ENCODE peak calls at places on chromosomes 12 and 14, in seven cellular contexts. W, J, N, R, T, D and S are unnamed samples.

GRCh38 chr14:74521756-74522155 is 28.2 kb downstream of the ISCA2 start:
- DNase-seq in W (no peak), J (no peak), N (no peak), R (no peak), T (no peak), D (peak), S (no peak)

GRCh38 chr12:2641209-2641608 is 153.6 kb upstream of the FKBP4 start:
- DNase-seq in W (no peak), J (no peak), N (no peak), R (no peak), T (peak), D (peak), S (no peak)

GRCh38 chr12:92020983-92021664 is 124.5 kb downstream of the BTG1 start:
- DNase-seq in W (no peak), J (no peak), N (no peak), R (no peak), T (peak), D (no peak), S (no peak)

GRCh38 chr12:129901256-129901655 is 2.6 kb downstream of the TMEM132D start:
- DNase-seq in W (no peak), J (no peak), N (no peak), R (no peak), T (peak), D (no peak), S (no peak)

GRCh38 chr12:52867636-52868035 is 18.8 kb upstream of the KRT78 start:
- DNase-seq in W (no peak), J (peak), N (peak), R (no peak), T (no peak), D (peak), S (no peak)

GRCh38 chr12:118189761-118190181 is 53.8 kb downstream of the PEBP1 start:
- DNase-seq in W (no peak), J (no peak), N (no peak), R (no peak), T (peak), D (no peak), S (no peak)

GRCh38 chr12:117151195-117152031 is 38.9 kb downstream of the FBXO21 start:
- DNase-seq in W (peak), J (peak), N (peak), R (peak), T (peak), D (no peak), S (peak)

GRCh38 chr12:39380090-39380489 is 62.8 kb downstream of the KIF21A start:
- DNase-seq in W (no peak), J (no peak), N (no peak), R (no peak), T (no peak), D (no peak), S (no peak)

GRCh38 chr12:111444314-111444705 is 38.6 kb downstream of the SH2B3 start:
- DNase-seq in W (no peak), J (peak), N (peak), R (no peak), T (peak), D (no peak), S (peak)

GRCh38 chr12:111443086-111443485 is 37.4 kb downstream of the SH2B3 start:
- DNase-seq in W (no peak), J (no peak), N (no peak), R (no peak), T (no peak), D (no peak), S (no peak)

GRCh38 chr12:111441107-111441928 is 35.6 kb downstream of the SH2B3 start:
- DNase-seq in W (no peak), J (no peak), N (no peak), R (no peak), T (no peak), D (no peak), S (no peak)

GRCh38 chr12:111443586-111443985 is 37.9 kb downstream of the SH2B3 start:
- DNase-seq in W (no peak), J (no peak), N (peak), R (peak), T (peak), D (no peak), S (no peak)

GRCh38 chr12:111442301-111443045 is 36.8 kb downstream of the SH2B3 start:
- DNase-seq in W (no peak), J (no peak), N (no peak), R (no peak), T (no peak), D (no peak), S (no peak)
- TF ChIP-seq CTCF in W (no peak), J (no peak), N (no peak), R (no peak), T (no peak), D (no peak), S (no peak)

DNA sequence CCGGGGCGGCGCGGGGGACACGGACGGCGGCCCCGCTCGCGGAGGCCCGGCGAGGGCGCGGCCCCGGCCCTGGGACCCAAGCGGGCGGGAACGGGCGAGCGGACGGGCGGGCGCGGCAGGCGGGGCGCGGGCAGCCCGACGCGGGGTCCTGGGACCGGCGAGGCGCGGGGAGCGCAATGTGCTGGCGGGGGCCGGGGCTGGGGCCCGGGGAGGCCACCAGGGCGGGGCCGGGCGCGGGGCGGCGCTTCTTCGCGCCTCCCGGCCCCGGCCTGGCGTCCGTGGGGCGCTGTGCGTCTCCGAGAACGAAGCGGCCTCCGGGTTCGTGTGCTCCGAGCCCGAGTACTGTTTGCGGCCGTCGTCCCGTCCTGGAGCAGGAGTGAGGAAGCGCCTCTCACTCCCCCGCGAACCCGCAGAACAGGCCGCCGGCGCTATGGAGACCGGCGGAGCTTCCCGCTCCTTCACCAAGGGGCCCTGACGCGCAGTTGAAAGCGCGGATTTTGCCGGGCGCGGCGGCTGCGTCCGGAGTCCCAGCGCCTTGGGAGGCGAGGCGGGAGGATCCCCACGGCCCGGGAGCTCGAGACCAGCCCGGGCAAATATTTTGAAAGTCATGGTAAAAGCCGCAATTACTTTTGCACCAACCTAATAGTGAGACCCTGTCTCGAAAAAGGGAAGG is 415 bp upstream of the ANKLE2 start:
- DNase-seq in W (peak), J (peak), N (peak), R (no peak), T (peak), D (peak), S (peak)
- TF ChIP-seq CTCF in W (peak), J (peak), N (peak), R (no peak), T (no peak), D (no peak), S (peak)

GRCh38 chr12:31215521-31216232 is 110.3 kb downstream of the SINHCAF start:
- DNase-seq in W (no peak), J (no peak), N (no peak), R (no peak), T (no peak), D (peak), S (peak)
- TF ChIP-seq CTCF in W (no peak), J (no peak), N (no peak), R (no peak), T (no peak), D (no peak), S (peak)

GRCh38 chr14:37491076-37491475 is 104.0 kb downstream of the FOXA1 start:
- DNase-seq in W (no peak), J (no peak), N (no peak), R (no peak), T (no peak), D (no peak), S (no peak)
- TF ChIP-seq CTCF in W (no peak), J (no peak), N (no peak), R (no peak), T (no peak), D (no peak), S (no peak)

GRCh38 chr12:80602455-80602854 is 105.0 kb upstream of the MYF6 start:
- DNase-seq in W (no peak), J (no peak), N (no peak), R (no peak), T (no peak), D (no peak), S (no peak)

GRCh38 chr12:80607361-80608135 is 99.9 kb upstream of the MYF6 start:
- DNase-seq in W (no peak), J (no peak), N (no peak), R (no peak), T (no peak), D (no peak), S (no peak)
- TF ChIP-seq CTCF in W (peak), J (no peak), N (no peak), R (no peak), T (no peak), D (no peak), S (peak)

DNA sequence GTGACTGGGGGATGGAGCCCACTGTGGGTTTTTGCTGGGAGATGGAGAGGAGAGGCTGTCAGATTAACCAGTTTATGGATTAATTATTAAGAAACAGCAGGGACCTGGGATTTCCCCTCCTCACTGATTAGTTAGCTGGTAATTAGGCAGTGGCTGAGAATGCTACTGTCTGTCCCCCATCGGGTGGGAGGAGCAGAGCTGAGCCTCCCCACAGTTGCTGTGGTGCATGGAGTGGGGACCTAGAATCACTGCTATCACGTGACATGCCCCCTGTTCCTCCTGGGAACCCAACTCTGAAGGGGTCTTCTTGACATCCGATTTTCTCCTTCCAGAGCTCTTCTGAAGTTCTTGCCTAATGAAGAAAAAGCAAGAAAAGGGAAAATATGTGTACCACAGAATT is 264.0 kb downstream of the RGS6 start:
- DNase-seq in W (no peak), J (no peak), N (no peak), R (no peak), T (no peak), D (no peak), S (no peak)
- TF ChIP-seq CTCF in W (no peak), J (no peak), N (no peak), R (no peak), T (no peak), D (no peak), S (no peak)

DNA sequence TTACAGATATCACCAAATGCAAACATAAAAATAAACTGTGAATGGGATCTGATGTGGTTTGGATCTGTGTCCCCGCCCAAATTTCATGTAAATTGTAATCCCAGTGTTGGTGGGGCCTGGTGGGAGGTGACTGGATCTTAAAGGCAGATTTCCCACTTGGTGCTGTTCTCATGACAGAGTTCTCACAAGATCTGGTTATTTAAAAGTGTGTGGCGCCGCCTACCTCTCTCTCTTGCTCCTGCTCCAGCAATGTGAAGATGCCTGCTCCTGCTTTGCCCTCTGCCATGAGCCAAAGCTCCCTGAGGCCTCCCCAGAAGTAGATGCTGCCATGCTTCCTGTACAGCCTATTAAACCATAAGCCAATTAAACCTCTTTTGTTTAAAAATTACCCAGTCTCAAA is 47.8 kb downstream of the SLC25A21 start:
- DNase-seq in W (no peak), J (no peak), N (no peak), R (no peak), T (no peak), D (no peak), S (no peak)
- TF ChIP-seq CTCF in W (no peak), J (no peak), N (no peak), R (no peak), T (no peak), D (no peak), S (no peak)